ENCODE peak calls at places on chromosomes 3 and 15, in nine cellular contexts. Q is cardiac muscle cell; I is T follicular helper cell; A is activated naive CD4-positive, alpha-beta T cell; U is right cardiac atrium; R is AG08395; S is Right ventricle myocardium superior; C is keratinocyte; N is breast epithelium. T is an unnamed sample.

GRCh38 chr3:56291953-56292352 is 176.3 kb downstream of the ERC2 start:
- DNase-seq in Q (peak), I (no peak), A (no peak), U (no peak), R (peak), S (no peak), C (no peak), N (no peak), T (no peak)

GRCh38 chr15:27582741-27583400 is 516.2 kb downstream of the OCA2 start:
- DNase-seq in Q (peak), I (no peak), A (no peak), U (no peak), R (peak), S (no peak), C (no peak), N (no peak), T (no peak)

GRCh38 chr15:48748535-48748934 is 62.3 kb downstream of the CEP152 start:
- DNase-seq in Q (peak), I (no peak), A (no peak), U (no peak), R (peak), S (no peak), C (no peak), N (no peak), T (no peak)

GRCh38 chr15:98914626-98915025 is 93.0 kb downstream of the PGPEP1L start:
- DNase-seq in Q (peak), I (no peak), A (no peak), U (no peak), R (peak), S (no peak), C (peak), N (no peak), T (no peak)

GRCh38 chr15:44720460-44721185 is 9.3 kb downstream of the B2M start:
- DNase-seq in Q (no peak), I (no peak), A (no peak), U (no peak), R (no peak), S (no peak), C (no peak), N (no peak), T (no peak)

GRCh38 chr3:101377796-101378195 is 57.4 kb upstream of the IMPG2 start:
- DNase-seq in Q (peak), I (no peak), A (no peak), U (no peak), R (no peak), S (no peak), C (no peak), N (no peak), T (no peak)

GRCh38 chr3:128309026-128309425 is 155.7 kb downstream of the EEFSEC start:
- DNase-seq in Q (no peak), I (no peak), A (no peak), U (peak), R (no peak), S (peak), C (no peak), N (peak), T (no peak)

GRCh38 chr15:40985541-40986330 is 32.5 kb downstream of the CHAC1 start:
- DNase-seq in Q (peak), I (no peak), A (no peak), U (no peak), R (peak), S (no peak), C (no peak), N (no peak), T (no peak)

GRCh38 chr3:11671648-11672100 is 28.0 kb upstream of the VGLL4 start:
- DNase-seq in Q (peak), I (no peak), A (no peak), U (no peak), R (peak), S (no peak), C (no peak), N (no peak), T (no peak)

GRCh38 chr3:157142315-157142714 is 17.6 kb downstream of the CCNL1 start:
- DNase-seq in Q (no peak), I (no peak), A (no peak), U (no peak), R (no peak), S (no peak), C (no peak), N (no peak), T (no peak)

GRCh38 chr3:194023501-194024280 is 112.3 kb upstream of the HES1 start:
- DNase-seq in Q (no peak), I (no peak), A (no peak), U (no peak), R (no peak), S (no peak), C (no peak), N (no peak), T (no peak)

GRCh38 chr3:186284661-186285060 is 77.4 kb downstream of the DGKG start:
- DNase-seq in Q (no peak), I (no peak), A (no peak), U (no peak), R (no peak), S (no peak), C (no peak), N (no peak), T (no peak)

GRCh38 chr3:159721324-159721723 is 267.3 kb upstream of the IL12A start:
- DNase-seq in Q (no peak), I (no peak), A (no peak), U (no peak), R (peak), S (no peak), C (no peak), N (no peak), T (no peak)

GRCh38 chr15:67835349-67836133 is 4.3 kb downstream of the RNU6-1 start:
- DNase-seq in Q (no peak), I (no peak), A (no peak), U (no peak), R (no peak), S (no peak), C (no peak), N (no peak), T (no peak)

GRCh38 chr15:90200534-90201139 is 493 bp upstream of the SEMA4B start:
- DNase-seq in Q (no peak), I (no peak), A (no peak), U (no peak), R (no peak), S (no peak), C (no peak), N (no peak), T (no peak)

GRCh38 chr3:156761713-156762575 is 64.2 kb upstream of the LEKR1 start:
- DNase-seq in Q (peak), I (no peak), A (no peak), U (no peak), R (no peak), S (no peak), C (no peak), N (no peak), T (no peak)

GRCh38 chr15:80699981-80700380 is 4.9 kb downstream of the ABHD17C start:
- DNase-seq in Q (no peak), I (no peak), A (no peak), U (no peak), R (peak), S (no peak), C (no peak), N (no peak), T (no peak)

GRCh38 chr3:172065967-172066762 is 26.8 kb downstream of the FNDC3B start:
- DNase-seq in Q (peak), I (no peak), A (no peak), U (no peak), R (peak), S (no peak), C (no peak), N (no peak), T (no peak)

GRCh38 chr15:78390242-78390641 is 47.8 kb upstream of the IREB2 start:
- DNase-seq in Q (no peak), I (no peak), A (no peak), U (no peak), R (no peak), S (no peak), C (no peak), N (no peak), T (no peak)

GRCh38 chr3:16307832-16308531 is 43.0 kb downstream of the OXNAD1 start:
- DNase-seq in Q (peak), I (no peak), A (no peak), U (no peak), R (no peak), S (no peak), C (no peak), N (no peak), T (no peak)

GRCh38 chr3:46304739-46305138 is 49.2 kb upstream of the CCR2 start:
- DNase-seq in Q (no peak), I (no peak), A (no peak), U (no peak), R (no peak), S (no peak), C (no peak), N (no peak), T (no peak)

GRCh38 chr3:128112406-128112968 is 11.1 kb downstream of the RUVBL1 start:
- DNase-seq in Q (peak), I (peak), A (no peak), U (no peak), R (peak), S (no peak), C (no peak), N (peak), T (no peak)

GRCh38 chr15:65833501-65834220 is 35.6 kb upstream of the RAB11A start:
- DNase-seq in Q (no peak), I (no peak), A (no peak), U (peak), R (no peak), S (peak), C (no peak), N (no peak), T (no peak)

T was measured in GOT3.